ENCODE peak calls at places on chromosomes 4 and X, in eight cellular contexts. One of them, this sample, is unnamed.

GRCh38 chr4:87117730-87118075 is 102.7 kb downstream of the KLHL8 start:
- DNase-seq in PC-9: no peak
- DNase-seq in iris pigment epithelial cell: no peak
- DNase-seq in mucosa of descending colon: no peak
- DNase-seq in activated naive CD8-positive, alpha-beta T cell treated with anti-CD3 and anti-CD28 coated beads, Interleukin-2, amount 50 U/mL, for 16 hours: no peak
- DNase-seq in GOT3: no peak
- DNase-seq in HT1080: no peak
- DNase-seq in spleen: no peak
- DNase-seq in this sample: no peak

GRCh38 chrX:56788717-56789122 is 59.7 kb downstream of the NBDY start:
- DNase-seq in PC-9: no peak
- DNase-seq in iris pigment epithelial cell: no peak
- DNase-seq in mucosa of descending colon: no peak
- DNase-seq in activated naive CD8-positive, alpha-beta T cell treated with anti-CD3 and anti-CD28 coated beads, Interleukin-2, amount 50 U/mL, for 16 hours: no peak
- DNase-seq in GOT3: no peak
- DNase-seq in HT1080: peak
- DNase-seq in spleen: peak
- DNase-seq in this sample: peak

GRCh38 chr4:155787113-155787710 is 28.4 kb downstream of the GUCY1B1 start:
- DNase-seq in PC-9: no peak
- DNase-seq in iris pigment epithelial cell: peak
- DNase-seq in mucosa of descending colon: no peak
- DNase-seq in activated naive CD8-positive, alpha-beta T cell treated with anti-CD3 and anti-CD28 coated beads, Interleukin-2, amount 50 U/mL, for 16 hours: no peak
- DNase-seq in GOT3: no peak
- DNase-seq in HT1080: peak
- DNase-seq in spleen: no peak
- DNase-seq in this sample: no peak

GRCh38 chr4:62075082-62075481 is 875.0 kb downstream of the ADGRL3 start:
- DNase-seq in PC-9: no peak
- DNase-seq in iris pigment epithelial cell: no peak
- DNase-seq in mucosa of descending colon: no peak
- DNase-seq in activated naive CD8-positive, alpha-beta T cell treated with anti-CD3 and anti-CD28 coated beads, Interleukin-2, amount 50 U/mL, for 16 hours: no peak
- DNase-seq in GOT3: no peak
- DNase-seq in HT1080: no peak
- DNase-seq in spleen: no peak
- DNase-seq in this sample: no peak

GRCh38 chr4:90142091-90142490 is 14.9 kb downstream of the CCSER1 start:
- DNase-seq in PC-9: no peak
- DNase-seq in iris pigment epithelial cell: no peak
- DNase-seq in mucosa of descending colon: no peak
- DNase-seq in activated naive CD8-positive, alpha-beta T cell treated with anti-CD3 and anti-CD28 coated beads, Interleukin-2, amount 50 U/mL, for 16 hours: no peak
- DNase-seq in GOT3: no peak
- DNase-seq in HT1080: no peak
- DNase-seq in spleen: no peak
- DNase-seq in this sample: no peak

GRCh38 chrX:51860679-51861078 is 32.7 kb upstream of the MAGED1 start:
- DNase-seq in PC-9: no peak
- DNase-seq in iris pigment epithelial cell: peak
- DNase-seq in mucosa of descending colon: no peak
- DNase-seq in activated naive CD8-positive, alpha-beta T cell treated with anti-CD3 and anti-CD28 coated beads, Interleukin-2, amount 50 U/mL, for 16 hours: no peak
- DNase-seq in GOT3: no peak
- DNase-seq in HT1080: peak
- DNase-seq in spleen: no peak
- DNase-seq in this sample: no peak

GRCh38 chr4:69748176-69748575 is 12.2 kb downstream of the SULT1B1 start:
- DNase-seq in PC-9: no peak
- DNase-seq in iris pigment epithelial cell: peak
- DNase-seq in mucosa of descending colon: no peak
- DNase-seq in activated naive CD8-positive, alpha-beta T cell treated with anti-CD3 and anti-CD28 coated beads, Interleukin-2, amount 50 U/mL, for 16 hours: no peak
- DNase-seq in GOT3: no peak
- DNase-seq in HT1080: peak
- DNase-seq in spleen: no peak
- DNase-seq in this sample: no peak

GRCh38 chr4:141977433-141977832 is 341.1 kb downstream of the IL15 start:
- DNase-seq in PC-9: no peak
- DNase-seq in iris pigment epithelial cell: no peak
- DNase-seq in mucosa of descending colon: no peak
- DNase-seq in activated naive CD8-positive, alpha-beta T cell treated with anti-CD3 and anti-CD28 coated beads, Interleukin-2, amount 50 U/mL, for 16 hours: no peak
- DNase-seq in GOT3: no peak
- DNase-seq in HT1080: no peak
- DNase-seq in spleen: no peak
- DNase-seq in this sample: no peak

GRCh38 chr4:99665981-99666380 is 8.4 kb upstream of the C4orf54 start:
- DNase-seq in PC-9: no peak
- DNase-seq in iris pigment epithelial cell: no peak
- DNase-seq in mucosa of descending colon: no peak
- DNase-seq in activated naive CD8-positive, alpha-beta T cell treated with anti-CD3 and anti-CD28 coated beads, Interleukin-2, amount 50 U/mL, for 16 hours: no peak
- DNase-seq in GOT3: no peak
- DNase-seq in HT1080: no peak
- DNase-seq in spleen: no peak
- DNase-seq in this sample: no peak

GRCh38 chrX:10467793-10468192 is 152.6 kb downstream of the MID1 start:
- DNase-seq in PC-9: no peak
- DNase-seq in iris pigment epithelial cell: peak
- DNase-seq in mucosa of descending colon: no peak
- DNase-seq in activated naive CD8-positive, alpha-beta T cell treated with anti-CD3 and anti-CD28 coated beads, Interleukin-2, amount 50 U/mL, for 16 hours: no peak
- DNase-seq in GOT3: no peak
- DNase-seq in HT1080: no peak
- DNase-seq in spleen: no peak
- DNase-seq in this sample: no peak

GRCh38 chrX:34631826-34632225 is 25.3 kb downstream of the TMEM47 start:
- DNase-seq in PC-9: no peak
- DNase-seq in iris pigment epithelial cell: peak
- DNase-seq in mucosa of descending colon: no peak
- DNase-seq in activated naive CD8-positive, alpha-beta T cell treated with anti-CD3 and anti-CD28 coated beads, Interleukin-2, amount 50 U/mL, for 16 hours: no peak
- DNase-seq in GOT3: no peak
- DNase-seq in HT1080: no peak
- DNase-seq in spleen: no peak
- DNase-seq in this sample: no peak

GRCh38 chrX:71184803-71185495 is 38.1 kb upstream of the GJB1 start:
- DNase-seq in PC-9: peak
- DNase-seq in iris pigment epithelial cell: no peak
- DNase-seq in mucosa of descending colon: no peak
- DNase-seq in activated naive CD8-positive, alpha-beta T cell treated with anti-CD3 and anti-CD28 coated beads, Interleukin-2, amount 50 U/mL, for 16 hours: no peak
- DNase-seq in GOT3: no peak
- DNase-seq in HT1080: no peak
- DNase-seq in spleen: no peak
- DNase-seq in this sample: no peak

GRCh38 chr4:25861422-25861926 is 1.3 kb downstream of the SEL1L3 start:
- DNase-seq in PC-9: peak
- DNase-seq in iris pigment epithelial cell: peak
- DNase-seq in mucosa of descending colon: no peak
- DNase-seq in activated naive CD8-positive, alpha-beta T cell treated with anti-CD3 and anti-CD28 coated beads, Interleukin-2, amount 50 U/mL, for 16 hours: no peak
- DNase-seq in GOT3: no peak
- DNase-seq in HT1080: peak
- DNase-seq in spleen: no peak
- DNase-seq in this sample: no peak

GRCh38 chr4:1154126-1154522 is 18.3 kb downstream of the SPON2 start:
- DNase-seq in PC-9: no peak
- DNase-seq in iris pigment epithelial cell: no peak
- DNase-seq in mucosa of descending colon: no peak
- DNase-seq in activated naive CD8-positive, alpha-beta T cell treated with anti-CD3 and anti-CD28 coated beads, Interleukin-2, amount 50 U/mL, for 16 hours: no peak
- DNase-seq in GOT3: no peak
- DNase-seq in HT1080: no peak
- DNase-seq in spleen: no peak
- DNase-seq in this sample: no peak

GRCh38 chr4:182975806-182976205 is 58.6 kb upstream of the DCTD start:
- DNase-seq in PC-9: peak
- DNase-seq in iris pigment epithelial cell: peak
- DNase-seq in mucosa of descending colon: no peak
- DNase-seq in activated naive CD8-positive, alpha-beta T cell treated with anti-CD3 and anti-CD28 coated beads, Interleukin-2, amount 50 U/mL, for 16 hours: no peak
- DNase-seq in GOT3: no peak
- DNase-seq in HT1080: peak
- DNase-seq in spleen: no peak
- DNase-seq in this sample: no peak

GRCh38 chr4:7740866-7741525 is 198.7 kb downstream of the AFAP1 start:
- DNase-seq in PC-9: no peak
- DNase-seq in iris pigment epithelial cell: no peak
- DNase-seq in mucosa of descending colon: no peak
- DNase-seq in activated naive CD8-positive, alpha-beta T cell treated with anti-CD3 and anti-CD28 coated beads, Interleukin-2, amount 50 U/mL, for 16 hours: no peak
- DNase-seq in GOT3: no peak
- DNase-seq in HT1080: no peak
- DNase-seq in spleen: peak
- DNase-seq in this sample: no peak

GRCh38 chr4:138494931-138495330 is 252.8 kb upstream of the SLC7A11 start:
- DNase-seq in PC-9: no peak
- DNase-seq in iris pigment epithelial cell: peak
- DNase-seq in mucosa of descending colon: no peak
- DNase-seq in activated naive CD8-positive, alpha-beta T cell treated with anti-CD3 and anti-CD28 coated beads, Interleukin-2, amount 50 U/mL, for 16 hours: no peak
- DNase-seq in GOT3: no peak
- DNase-seq in HT1080: peak
- DNase-seq in spleen: no peak
- DNase-seq in this sample: no peak

GRCh38 chr4:175419120-175419774 is 392.8 kb downstream of the GPM6A start:
- DNase-seq in PC-9: peak
- DNase-seq in iris pigment epithelial cell: peak
- DNase-seq in mucosa of descending colon: no peak
- DNase-seq in activated naive CD8-positive, alpha-beta T cell treated with anti-CD3 and anti-CD28 coated beads, Interleukin-2, amount 50 U/mL, for 16 hours: no peak
- DNase-seq in GOT3: no peak
- DNase-seq in HT1080: peak
- DNase-seq in spleen: no peak
- DNase-seq in this sample: no peak